ENCODE peak calls at places on chromosome 9, in five cellular contexts. Q is PC-3, M is fibroblast of lung, I is cardiac fibroblast, U is Panc1. G is an unnamed sample.

GRCh38 chr9:69028754-69029153 is 6.8 kb upstream of the FXN start:
- DNase-seq in Q (no peak), U (no peak), I (no peak), M (no peak), G (no peak)

GRCh38 chr9:8724284-8725018 is 924.9 kb upstream of the DMAC1 start:
- DNase-seq in Q (no peak), U (no peak), M (no peak), I (no peak), G (no peak)

GRCh38 chr9:121752929-121753328 is 101.5 kb downstream of the DAB2IP start:
- DNase-seq in Q (no peak), U (no peak), I (no peak), M (no peak), G (no peak)

GRCh38 chr9:20904995-20905394 is 126.4 kb downstream of the HACD4 start:
- DNase-seq in U (no peak), Q (no peak), I (no peak), M (no peak), G (no peak)

GRCh38 chr9:101737705-101738565 is 512 bp downstream of the GRIN3A start:
- DNase-seq in Q (no peak), I (no peak), M (no peak), U (no peak), G (no peak)

GRCh38 chr9:129069128-129069824 is 11.6 kb upstream of the DOLPP1 start:
- DNase-seq in U (no peak), Q (no peak), I (peak), M (no peak), G (no peak)

GRCh38 chr9:2014148-2014547 is 999 bp upstream of the SMARCA2 start:
- DNase-seq in U (no peak), M (no peak), I (peak), Q (no peak), G (no peak)

GRCh38 chr9:114016629-114017423 is 61.3 kb downstream of the AMBP start:
- DNase-seq in M (no peak), I (no peak), U (no peak), Q (no peak), G (no peak)

GRCh38 chr9:87959916-87960581 is 14.3 kb downstream of the CDK20 start:
- DNase-seq in Q (no peak), U (no peak), M (peak), I (peak), G (no peak)

GRCh38 chr9:77708416-77708815 is 60.3 kb upstream of the GNA14 start:
- DNase-seq in M (peak), Q (peak), U (no peak), I (peak), G (no peak)

GRCh38 chr9:77455312-77455927 is 192.7 kb downstream of the GNA14 start:
- DNase-seq in M (no peak), I (no peak), U (no peak), Q (peak), G (no peak)

GRCh38 chr9:131138676-131139075 is 13.3 kb downstream of the NUP214 start:
- DNase-seq in Q (no peak), M (no peak), I (no peak), U (no peak), G (no peak)

GRCh38 chr9:91416086-91416712 is 7.4 kb downstream of the NFIL3 start:
- DNase-seq in U (no peak), Q (peak), I (no peak), M (peak), G (no peak)

GRCh38 chr9:127761061-127761460 is 17.4 kb downstream of the SH2D3C start:
- DNase-seq in M (no peak), Q (no peak), I (no peak), U (no peak), G (no peak)

GRCh38 chr9:104934686-104935413 is 6.9 kb upstream of the ABCA1 start:
- DNase-seq in Q (no peak), U (no peak), I (no peak), M (no peak), G (no peak)

GRCh38 chr9:95892690-95893089 is 17.2 kb downstream of the ERCC6L2 start:
- DNase-seq in M (no peak), U (no peak), I (no peak), Q (no peak), G (no peak)

GRCh38 chr9:105204416-105204815 is 40.0 kb upstream of the SLC44A1 start:
- DNase-seq in M (no peak), I (peak), Q (no peak), U (no peak), G (no peak)

GRCh38 chr9:83388346-83388745 is 149.9 kb downstream of the FRMD3 start:
- DNase-seq in I (no peak), M (no peak), Q (no peak), U (no peak), G (no peak)

GRCh38 chr9:105132006-105132405 is 112.4 kb upstream of the SLC44A1 start:
- DNase-seq in U (no peak), I (no peak), Q (no peak), M (no peak), G (no peak)

GRCh38 chr9:91718071-91718470 is 232.0 kb downstream of the ROR2 start:
- DNase-seq in U (no peak), I (no peak), Q (no peak), M (no peak), G (no peak)

GRCh38 chr9:89951671-89952070 is 346.9 kb downstream of the GADD45G start:
- DNase-seq in Q (no peak), M (peak), I (no peak), U (no peak), G (no peak)

GRCh38 chr9:126724226-126724625 is 80.6 kb upstream of the ZBTB43 start:
- DNase-seq in M (no peak), U (no peak), I (no peak), Q (peak), G (no peak)

GRCh38 chr9:16627967-16628366 is 242.5 kb downstream of the BNC2 start:
- DNase-seq in M (peak), Q (no peak), U (no peak), I (peak), G (no peak)

GRCh38 chr9:36739538-36740116 is 166.9 kb downstream of the MELK start:
- DNase-seq in M (no peak), U (no peak), Q (no peak), I (no peak), G (no peak)

GRCh38 chr9:100213730-100214477 is 114.9 kb downstream of the INVS start:
- DNase-seq in U (no peak), I (peak), Q (peak), M (no peak), G (no peak)

GRCh38 chr9:22722492-22722891 is 275.9 kb downstream of the DMRTA1 start:
- DNase-seq in I (no peak), M (no peak), Q (peak), U (no peak), G (no peak)

GRCh38 chr9:96171749-96172148 is 130.2 kb downstream of the HSD17B3 start:
- DNase-seq in U (no peak), Q (no peak), M (peak), I (no peak), G (no peak)

GRCh38 chr9:134644715-134645606 is 3.4 kb downstream of the COL5A1 start:
- DNase-seq in M (peak), I (peak), Q (peak), U (no peak), G (no peak)

GRCh38 chr9:14989811-14990210 is 79.6 kb upstream of the FREM1 start:
- DNase-seq in I (no peak), Q (peak), M (no peak), U (no peak), G (no peak)

GRCh38 chr9:91963711-91964240 is 13.7 kb upstream of the ROR2 start:
- DNase-seq in M (no peak), Q (no peak), I (no peak), U (no peak), G (no peak)

GRCh38 chr9:6152824-6153223 is 62.8 kb upstream of the IL33 start:
- DNase-seq in U (no peak), I (no peak), M (no peak), Q (peak), G (no peak)
- TF ChIP-seq CTCF in U (no peak), I (no peak), M (no peak), Q (no peak), G (no peak)

GRCh38 chr9:93996863-93997262 is 41.7 kb upstream of the BARX1 start:
- DNase-seq in I (no peak), M (no peak), Q (peak), U (no peak), G (no peak)

GRCh38 chr9:93996367-93996766 is 41.2 kb upstream of the BARX1 start:
- DNase-seq in M (no peak), I (no peak), U (no peak), Q (no peak), G (no peak)

GRCh38 chr9:93994132-93994531 is 39.0 kb upstream of the BARX1 start:
- DNase-seq in I (no peak), U (no peak), Q (no peak), M (no peak), G (no peak)

GRCh38 chr9:93990448-93990847 is 35.3 kb upstream of the BARX1 start:
- DNase-seq in U (no peak), I (no peak), M (no peak), Q (no peak), G (no peak)

GRCh38 chr9:93992830-93993229 is 37.7 kb upstream of the BARX1 start:
- DNase-seq in U (no peak), Q (no peak), I (no peak), M (no peak), G (no peak)
- H3K4me3 ChIP-seq in U (no peak), Q (no peak), I (no peak), M (no peak), G (no peak)

DNA sequence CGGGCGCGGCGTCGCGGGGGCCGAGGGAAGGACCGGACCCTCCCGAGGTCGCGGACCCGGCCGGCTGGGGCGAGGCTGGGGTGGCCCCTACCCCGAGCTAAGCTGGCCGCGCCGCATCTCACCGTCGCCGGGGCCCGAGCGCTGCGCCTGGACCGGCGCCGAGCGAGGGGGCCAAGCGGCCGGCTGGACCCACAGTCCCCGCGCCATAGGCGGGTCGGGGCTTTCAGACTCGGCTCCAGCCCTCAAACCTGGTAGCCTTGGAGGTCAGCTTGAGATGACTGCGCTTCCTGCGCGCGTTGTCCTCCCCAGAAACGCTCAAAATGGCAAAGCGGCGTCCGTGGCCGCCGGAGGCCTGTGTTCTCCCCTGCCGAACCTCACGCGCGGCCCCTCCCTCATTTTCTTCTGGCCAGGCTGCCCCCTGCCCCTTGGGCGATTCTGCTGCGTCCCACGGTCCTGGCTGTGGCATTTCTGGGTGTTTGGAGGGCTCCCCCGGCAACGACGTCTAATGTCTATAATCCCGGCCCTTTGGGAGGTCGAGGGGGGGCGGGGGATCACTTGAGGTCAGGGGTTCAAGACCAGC is 8.7 kb upstream of the GRIN1 start:
- DNase-seq in U (no peak), Q (no peak), M (no peak), I (no peak), G (no peak)
- TF ChIP-seq CTCF in U (no peak), Q (no peak), M (no peak), I (no peak), G (no peak)

DNA sequence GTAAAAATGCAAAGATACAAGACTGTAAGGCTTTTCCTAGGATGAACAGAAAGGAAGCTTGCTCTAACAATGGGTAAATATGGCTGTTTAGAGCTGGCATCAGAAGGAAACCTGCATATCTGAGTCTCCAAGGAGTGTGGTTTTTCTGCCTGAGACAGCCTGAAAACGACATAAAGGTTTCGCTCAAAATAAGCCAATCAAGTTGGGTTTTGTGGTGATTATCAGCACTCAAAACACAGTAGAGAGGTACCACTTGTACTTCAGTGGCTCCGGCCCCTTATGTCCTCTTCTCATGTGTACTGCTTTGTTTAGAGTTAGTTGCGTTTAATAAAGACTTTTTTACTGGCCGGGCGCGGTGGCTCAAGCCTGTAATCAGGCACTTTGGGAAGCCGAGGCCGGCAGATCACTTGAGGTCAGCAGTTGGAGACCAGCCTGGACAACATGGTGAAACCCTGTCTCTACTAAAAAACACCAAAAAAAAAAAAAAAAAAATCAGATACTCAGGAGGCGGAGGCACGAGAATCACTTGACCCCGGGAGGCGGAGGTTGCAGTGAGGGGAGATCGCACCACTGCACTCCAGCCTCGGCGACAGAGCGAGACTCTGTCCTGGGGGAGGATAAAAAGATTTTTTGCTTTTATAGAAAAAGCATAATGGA is 39.4 kb downstream of the KLF9 start:
- DNase-seq in U (no peak), M (no peak), Q (no peak), I (no peak), G (no peak)
- H3K4me3 ChIP-seq in U (no peak), M (no peak), Q (no peak), I (no peak), G (no peak)

GRCh38 chr9:93297659-93298497 is 113.9 kb downstream of the WNK2 start:
- DNase-seq in I (no peak), M (no peak), Q (no peak), U (no peak), G (no peak)
- TF ChIP-seq CTCF in I (no peak), M (no peak), Q (no peak), U (no peak), G (no peak)

DNA sequence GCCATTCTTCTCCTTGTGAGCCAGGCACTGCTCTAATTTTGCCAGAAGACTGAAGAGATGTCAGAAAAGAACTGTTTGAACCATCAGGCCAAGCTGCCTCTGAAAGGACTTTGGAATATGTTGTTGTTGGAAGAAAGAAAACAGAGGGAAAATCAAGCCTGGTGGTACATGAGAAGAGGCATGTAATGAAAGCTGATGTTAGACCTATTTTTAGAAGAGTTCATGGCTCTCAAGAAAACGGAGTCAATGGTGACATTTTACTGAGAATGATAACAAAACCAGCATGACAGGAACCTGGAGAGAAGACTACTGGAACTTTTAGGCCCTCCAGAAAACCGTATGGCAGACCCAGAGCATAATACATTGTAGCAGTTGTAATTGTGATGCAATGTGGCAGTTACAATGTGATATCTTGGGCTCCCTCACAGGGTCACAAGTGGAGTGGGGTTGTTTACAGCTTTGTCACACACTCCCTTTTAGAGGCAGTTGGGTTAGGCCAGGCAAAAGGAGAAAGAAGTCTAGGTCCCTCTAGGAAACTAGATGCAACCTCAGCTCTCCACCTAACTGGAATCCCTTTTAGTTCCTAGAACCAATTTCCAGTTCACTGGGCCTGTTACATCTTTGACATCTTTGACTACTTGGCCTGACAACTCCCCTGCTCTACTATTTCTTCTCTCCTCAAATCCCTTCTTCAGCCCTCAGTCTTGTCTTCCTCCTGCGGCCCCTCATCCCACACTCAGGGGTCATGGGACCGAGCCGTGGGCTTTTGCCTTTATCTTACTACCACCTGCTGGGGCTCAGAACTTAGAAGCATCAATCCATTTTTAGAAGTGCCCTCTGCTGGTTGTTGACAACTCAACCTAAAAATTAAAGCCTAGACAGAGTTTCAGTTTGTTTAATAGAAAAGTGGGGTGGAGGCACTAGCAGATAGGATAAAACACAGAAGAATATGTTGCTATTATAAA is 61.2 kb upstream of the JAK2 start:
- DNase-seq in Q (peak), I (peak), M (peak), U (no peak), G (no peak)
- H3K4me3 ChIP-seq in Q (no peak), I (no peak), M (no peak), U (no peak), G (no peak)

GRCh38 chr9:125388978-125389377 is 127.4 kb downstream of the GAPVD1 start:
- DNase-seq in M (no peak), U (no peak), Q (no peak), I (no peak), G (no peak)

GRCh38 chr9:125391704-125392103 is 130.1 kb downstream of the GAPVD1 start:
- DNase-seq in U (no peak), M (peak), Q (no peak), I (no peak), G (no peak)

GRCh38 chr9:125393426-125393825 is 131.8 kb downstream of the GAPVD1 start:
- DNase-seq in M (peak), I (no peak), U (no peak), Q (peak), G (no peak)

GRCh38 chr9:125387861-125388524 is 126.4 kb downstream of the GAPVD1 start:
- DNase-seq in M (no peak), I (no peak), U (no peak), Q (no peak), G (no peak)
- TF ChIP-seq CTCF in M (no peak), I (no peak), U (no peak), Q (no peak), G (no peak)

DNA sequence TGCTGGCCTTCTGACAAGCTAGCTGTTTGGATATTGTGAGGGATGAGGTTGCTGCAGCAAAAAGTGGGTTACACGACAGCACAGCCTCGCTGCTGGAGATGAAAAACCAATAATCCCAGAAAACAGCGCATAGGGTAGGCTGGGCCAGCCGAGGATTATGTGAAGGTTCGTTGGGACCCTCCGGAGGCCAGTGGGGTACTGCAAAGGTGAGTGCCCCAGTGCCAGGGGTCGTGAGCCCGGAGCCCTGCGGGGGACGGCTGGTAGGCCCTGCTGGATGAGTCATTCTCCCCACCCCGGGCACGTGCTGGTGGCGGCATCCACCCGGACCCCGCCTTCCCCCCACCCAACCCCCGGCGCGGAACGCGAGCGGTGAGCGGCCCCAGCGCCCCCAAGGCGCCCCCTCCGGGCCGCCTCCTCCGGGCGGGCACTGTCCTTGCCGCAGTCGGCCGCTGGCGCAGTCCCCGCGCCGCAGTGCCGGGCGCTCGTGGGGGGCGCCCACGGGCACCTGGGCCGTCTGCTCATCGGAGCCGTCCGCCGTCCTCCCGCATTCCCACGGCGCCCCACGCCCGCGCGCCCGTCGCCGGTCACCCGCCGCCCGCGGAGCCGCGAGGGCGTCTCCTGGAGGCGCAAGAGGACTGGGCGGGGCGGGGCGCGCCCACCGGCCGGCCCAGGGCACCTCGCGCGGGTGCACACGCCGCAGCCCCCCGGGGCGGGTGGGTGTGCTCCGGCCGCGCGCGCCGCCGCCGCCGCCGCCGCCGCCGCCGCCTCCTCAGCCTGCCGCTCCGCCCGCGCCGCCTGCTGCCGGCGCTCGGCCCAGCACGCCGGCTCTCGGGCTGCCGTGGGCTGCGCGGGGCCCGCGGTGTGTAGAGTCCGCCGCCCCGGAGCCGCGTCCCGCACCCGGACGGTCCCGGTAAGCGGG is at the start of gene PHF24:
- DNase-seq in U (no peak), Q (no peak), I (peak), M (no peak), G (no peak)
- H3K4me3 ChIP-seq in U (peak), Q (no peak), I (peak), M (no peak), G (no peak)

DNA sequence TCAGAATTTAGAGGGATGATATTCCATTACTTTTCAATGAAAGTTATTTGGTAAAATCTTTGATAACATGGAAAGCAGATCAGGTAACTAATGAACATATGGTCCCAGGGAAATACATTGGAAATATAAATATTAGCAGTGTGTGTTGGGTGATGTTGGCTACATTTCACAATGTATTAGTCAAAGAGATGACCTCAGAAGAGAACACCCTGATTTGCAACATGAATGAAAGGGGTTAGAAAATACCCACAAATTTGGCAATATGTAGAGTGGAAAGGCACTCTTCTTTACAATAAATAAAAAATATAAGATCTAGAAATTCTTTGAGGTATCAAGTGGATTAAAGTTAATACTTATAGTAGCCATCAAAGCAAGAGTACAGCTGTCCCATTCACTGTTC is 606.7 kb downstream of the PSAT1 start:
- DNase-seq in U (no peak), M (peak), I (no peak), Q (no peak), G (no peak)
- TF ChIP-seq CTCF in U (no peak), M (no peak), I (no peak), Q (no peak), G (no peak)

GRCh38 chr9:98706651-98707103 is 2.1 kb downstream of the GABBR2 start:
- DNase-seq in I (peak), U (no peak), Q (peak), M (peak), G (no peak)
- H3K4me3 ChIP-seq in I (peak), U (peak), Q (peak), M (no peak), G (no peak)

G was measured in GM12864.